ENCODE peak calls at places on chromosomes 1 and 21, in four cellular contexts. H, J, K and Z are unnamed samples.

GRCh38 chr1:91846007-91846620 is 39.8 kb downstream of the TGFBR3 start:
- DNase-seq in H (no peak), J (peak), K (no peak), Z (no peak)

GRCh38 chr1:2966435-2966834 is 54.8 kb upstream of the ACTRT2 start:
- DNase-seq in H (no peak), J (no peak), K (no peak), Z (no peak)

GRCh38 chr1:243924188-243924587 is 74.1 kb upstream of the AKT3 start:
- DNase-seq in H (no peak), J (peak), K (peak), Z (no peak)

GRCh38 chr1:5742032-5742431 is 250.2 kb downstream of the NPHP4 start:
- DNase-seq in H (no peak), J (no peak), K (no peak), Z (peak)

GRCh38 chr1:116346943-116347673 is 25.9 kb upstream of the ATP1A1 start:
- DNase-seq in H (no peak), J (no peak), K (no peak), Z (no peak)

GRCh38 chr1:196464545-196464944 is 143.7 kb downstream of the KCNT2 start:
- DNase-seq in H (no peak), J (peak), K (no peak), Z (no peak)

GRCh38 chr1:246035060-246035531 is 472.0 kb downstream of the SMYD3 start:
- DNase-seq in H (no peak), J (no peak), K (no peak), Z (no peak)

GRCh38 chr1:165389609-165390008 is 33.1 kb upstream of the LMX1A start:
- DNase-seq in H (no peak), J (no peak), K (no peak), Z (no peak)

GRCh38 chr21:33132054-33132453 is 62.1 kb downstream of the OLIG1 start:
- DNase-seq in H (peak), J (no peak), K (no peak), Z (no peak)

GRCh38 chr21:43689556-43690337 is 29.2 kb upstream of the PDXK start:
- DNase-seq in H (no peak), J (no peak), K (no peak), Z (no peak)

GRCh38 chr1:9061949-9062555 is 7.4 kb downstream of the SLC2A5 start:
- DNase-seq in H (no peak), J (peak), K (no peak), Z (no peak)

GRCh38 chr21:31326478-31327247 is 17.4 kb downstream of the TIAM1 start:
- DNase-seq in H (peak), J (peak), K (no peak), Z (no peak)

GRCh38 chr1:956636-957035 is 2.4 kb downstream of the NOC2L start:
- DNase-seq in H (no peak), J (no peak), K (no peak), Z (no peak)

GRCh38 chr1:66000033-66000637 is 207.4 kb downstream of the PDE4B start:
- DNase-seq in H (no peak), J (no peak), K (no peak), Z (no peak)

GRCh38 chr1:231032963-231033362 is 7.1 kb downstream of the FAM89A start:
- DNase-seq in H (no peak), J (no peak), K (no peak), Z (no peak)

GRCh38 chr1:229627003-229627402 is 956 bp downstream of the URB2 start:
- DNase-seq in H (no peak), J (no peak), K (no peak), Z (no peak)

GRCh38 chr1:14345925-14346550 is 252.4 kb upstream of the KAZN start:
- DNase-seq in H (no peak), J (peak), K (no peak), Z (no peak)

GRCh38 chr1:53249706-53250105 is 11.4 kb upstream of the MAGOH start:
- DNase-seq in H (no peak), J (no peak), K (no peak), Z (no peak)

GRCh38 chr1:74673351-74674111 is at the start of gene ERICH3:
- DNase-seq in H (no peak), J (peak), K (no peak), Z (no peak)

GRCh38 chr1:27005648-27006496 is 6.8 kb downstream of the TENT5B start:
- DNase-seq in H (no peak), J (no peak), K (no peak), Z (peak)

GRCh38 chr1:78176448-78176847 is 130.7 kb downstream of the GIPC2 start:
- DNase-seq in H (no peak), J (peak), K (no peak), Z (no peak)

GRCh38 chr1:235045034-235045690 is 83.5 kb downstream of the TOMM20 start:
- DNase-seq in H (no peak), J (peak), K (no peak), Z (no peak)

GRCh38 chr1:153333902-153334301 is 14.7 kb downstream of the PGLYRP4 start:
- DNase-seq in H (no peak), J (no peak), K (no peak), Z (no peak)

GRCh38 chr1:95233321-95233736 is 681 bp upstream of the RWDD3 start:
- DNase-seq in H (no peak), J (peak), K (peak), Z (no peak)

GRCh38 chr1:94044290-94044790 is 76.6 kb downstream of the ABCA4 start:
- DNase-seq in H (no peak), J (no peak), K (peak), Z (no peak)

GRCh38 chr1:108753363-108753762 is 6.9 kb downstream of the STXBP3 start:
- DNase-seq in H (no peak), J (no peak), K (no peak), Z (no peak)

GRCh38 chr1:114718661-114719423 is 2.3 kb upstream of the NRAS start:
- DNase-seq in H (no peak), J (peak), K (no peak), Z (no peak)

GRCh38 chr1:97192872-97193572 is 471.4 kb downstream of the PTBP2 start:
- DNase-seq in H (no peak), J (peak), K (peak), Z (no peak)

GRCh38 chr1:174954686-174955669 is 44.8 kb upstream of the CACYBP start:
- DNase-seq in H (peak), J (no peak), K (no peak), Z (no peak)

GRCh38 chr1:56644064-56644940 is 812 bp upstream of the PRKAA2 start:
- DNase-seq in H (no peak), J (no peak), K (peak), Z (no peak)

GRCh38 chr1:223714421-223714724 is 2.0 kb downstream of the CAPN2 start:
- DNase-seq in H (no peak), J (no peak), K (no peak), Z (no peak)

GRCh38 chr1:223713546-223714420 is 1.4 kb downstream of the CAPN2 start:
- DNase-seq in H (no peak), J (no peak), K (peak), Z (no peak)

GRCh38 chr1:223711838-223712183 is 528 bp upstream of the CAPN2 start:
- DNase-seq in H (no peak), J (no peak), K (no peak), Z (no peak)

GRCh38 chr1:223712184-223712855 is at the start of gene CAPN2:
- DNase-seq in H (peak), J (peak), K (peak), Z (no peak)

DNA sequence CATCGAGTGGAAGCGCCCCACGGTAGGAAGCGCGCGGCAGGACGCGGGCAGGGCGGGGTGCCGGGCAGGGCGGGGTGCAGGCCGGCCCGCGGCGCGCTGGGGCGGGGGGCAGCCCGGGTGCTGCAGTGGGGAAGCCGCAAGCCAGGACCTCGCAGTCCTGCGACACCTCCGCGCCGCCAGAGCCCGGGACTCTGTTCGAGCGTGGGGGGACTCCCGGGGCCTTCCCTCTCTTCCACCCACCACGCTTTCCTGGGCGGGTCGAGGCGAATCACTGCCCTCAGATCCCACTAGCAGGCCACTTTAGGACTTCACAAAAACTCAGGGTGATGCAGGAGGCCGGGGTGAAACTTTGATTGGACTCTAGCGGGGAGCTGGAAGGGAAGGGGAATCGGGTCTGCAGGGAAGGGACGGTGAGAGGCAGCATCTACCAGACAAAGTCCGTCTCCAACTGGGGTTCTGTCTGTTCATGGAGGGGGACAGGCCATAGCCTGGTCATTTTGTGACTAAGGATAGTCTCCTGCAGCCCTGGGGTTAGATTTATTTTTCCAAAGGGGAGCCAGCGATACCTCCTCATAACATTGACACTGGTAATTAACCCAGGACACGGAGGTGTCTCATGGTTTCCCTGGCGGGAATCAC is 636 bp downstream of the CAPN2 start:
- DNase-seq in H (no peak), J (no peak), K (peak), Z (peak)
- TF ChIP-seq EZH2 in H (no peak), J (no peak), K (no peak), Z (peak)

DNA sequence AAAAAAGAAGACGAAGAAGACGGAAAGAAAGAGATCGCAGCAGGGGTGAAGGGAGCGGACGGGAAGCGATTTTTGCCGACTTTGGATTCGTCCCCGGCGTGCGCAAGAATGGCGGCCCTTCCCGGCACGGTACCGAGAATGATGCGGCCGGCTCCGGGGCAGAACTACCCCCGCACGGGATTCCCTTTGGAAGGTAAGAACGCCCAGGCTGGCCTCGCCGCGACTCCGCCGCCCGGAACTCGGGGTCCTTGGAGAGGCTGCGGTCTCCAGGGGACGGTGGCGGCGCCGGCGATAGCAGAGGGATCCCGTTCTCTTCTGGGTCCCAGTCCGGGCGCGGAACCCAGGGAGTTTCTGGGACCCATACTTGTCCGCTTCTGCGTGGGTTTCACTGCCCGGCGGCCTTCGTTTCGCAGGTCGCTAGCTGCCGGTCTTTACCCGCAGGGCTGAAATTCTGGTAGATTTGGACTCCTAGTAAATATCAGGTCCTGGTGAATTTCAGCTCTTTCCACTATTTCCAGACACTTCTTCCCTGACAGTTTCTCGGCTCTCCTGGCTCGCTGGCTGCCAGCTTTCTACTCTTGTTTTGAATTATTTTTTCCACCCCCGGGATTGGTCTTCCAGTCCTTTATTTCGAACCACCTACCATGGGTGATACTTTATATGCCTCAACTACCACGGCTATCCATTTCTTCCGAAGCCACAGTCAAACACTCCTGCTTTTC is 1.0 kb downstream of the PAX7 start:
- DNase-seq in H (no peak), J (no peak), K (no peak), Z (no peak)
- TF ChIP-seq EZH2 in H (no peak), J (peak), K (no peak), Z (peak)

DNA sequence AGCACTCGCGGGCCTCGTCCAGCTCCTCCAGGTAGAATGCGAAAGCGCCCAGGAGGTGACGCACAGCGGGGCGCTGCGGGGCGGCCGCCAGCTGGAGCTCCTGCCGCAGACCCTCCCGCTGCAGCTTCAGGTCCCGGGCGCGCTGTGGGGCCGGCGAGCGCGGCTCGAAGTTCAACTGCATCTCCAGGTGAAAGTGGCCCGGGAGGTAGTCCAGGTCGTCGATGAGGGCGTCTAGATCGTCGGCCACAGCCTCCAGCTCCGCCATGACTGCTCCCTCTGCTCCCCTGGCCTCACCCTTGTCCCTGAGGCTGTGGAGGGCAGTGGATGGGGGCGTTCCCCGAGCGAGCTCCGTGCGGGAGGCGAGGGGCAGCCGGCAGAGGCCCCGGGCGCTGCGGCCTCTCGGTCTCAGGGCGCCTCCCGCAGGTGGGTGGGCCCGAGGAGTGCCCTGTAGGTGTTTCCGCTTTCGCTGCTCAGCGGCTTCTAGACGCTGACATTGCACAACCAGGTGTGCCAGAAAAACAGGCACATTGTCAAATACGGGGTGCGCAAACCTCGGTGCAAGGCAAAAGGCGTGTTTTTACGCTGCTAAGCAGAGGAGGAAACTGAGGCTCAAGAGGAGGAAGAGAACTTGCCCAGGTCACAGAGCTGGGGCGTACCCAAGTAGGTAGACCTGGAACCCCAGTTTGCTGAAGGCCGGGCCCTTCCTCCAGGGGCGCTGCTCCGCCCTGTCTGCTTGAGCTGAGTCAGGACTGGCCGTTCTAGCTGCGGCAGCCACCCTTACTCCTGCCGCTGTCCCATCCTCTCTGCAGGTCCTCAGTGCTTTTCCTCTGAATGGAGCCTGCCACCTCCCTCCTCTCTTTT is at the start of gene TTC22:
- DNase-seq in H (peak), J (no peak), K (peak), Z (peak)
- TF ChIP-seq EZH2 in H (no peak), J (peak), K (no peak), Z (no peak)

GRCh38 chr1:242011879-242012674 is 13.2 kb upstream of the MAP1LC3C start:
- DNase-seq in H (no peak), J (peak), K (no peak), Z (no peak)
- TF ChIP-seq EZH2 in H (no peak), J (no peak), K (no peak), Z (no peak)

DNA sequence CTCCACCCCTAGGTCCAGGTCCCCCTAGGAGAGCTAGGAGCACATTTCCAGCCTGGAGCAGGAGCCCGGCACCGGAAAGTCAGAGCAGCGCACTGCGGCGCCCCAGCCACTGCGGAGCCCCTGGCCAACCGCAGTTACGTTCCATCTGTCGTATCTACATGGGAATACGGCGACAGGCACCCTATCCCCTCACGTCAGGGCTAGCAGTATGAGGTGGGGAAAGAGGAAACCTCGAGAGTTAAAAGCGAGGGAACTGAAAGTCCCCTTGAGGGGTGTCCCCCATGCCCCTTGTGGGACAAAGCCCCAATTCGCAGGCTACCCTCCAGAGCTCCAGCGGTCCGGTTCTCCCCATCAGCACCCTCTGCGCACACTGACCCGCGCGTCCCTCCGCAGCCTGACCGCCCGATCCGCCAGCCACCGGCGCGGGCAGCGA is 995 bp downstream of the COLGALT2 start:
- DNase-seq in H (no peak), J (peak), K (no peak), Z (no peak)
- TF ChIP-seq EZH2 in H (no peak), J (no peak), K (no peak), Z (peak)

GRCh38 chr1:50423670-50424000 is 392 bp upstream of the DMRTA2 start:
- DNase-seq in H (no peak), J (no peak), K (no peak), Z (no peak)
- TF ChIP-seq EZH2 in H (no peak), J (no peak), K (no peak), Z (no peak)

GRCh38 chr1:17118706-17119075 is 560 bp downstream of the PADI2 start:
- DNase-seq in H (no peak), J (no peak), K (no peak), Z (no peak)
- TF ChIP-seq EZH2 in H (peak), J (peak), K (no peak), Z (peak)